ENCODE peak calls at places on chromosomes 13 and 19, in six cellular contexts. I is right lobe of liver; Y is mesothelial cell of epicardium; E is Peyer's patch; Q is CD8-positive, alpha-beta T cell; A is mucosa of descending colon. F is an unnamed sample.

GRCh38 chr13:48602296-48603040 is 51.3 kb upstream of the CYSLTR2 start:
- DNase-seq in I (no peak), Y (no peak), E (no peak), Q (peak; percentile 7), A (no peak), F (no peak)

GRCh38 chr19:22261596-22261995 is 24.6 kb upstream of the ZNF729 start:
- DNase-seq in I (no peak), Y (no peak), E (no peak), Q (no peak), A (no peak), F (no peak)

GRCh38 chr19:33616857-33617256 is 4.9 kb upstream of the CHST8 start:
- DNase-seq in I (no peak), Y (no peak), E (no peak), Q (no peak), A (no peak), F (no peak)

GRCh38 chr13:77034883-77035282 is 7.9 kb upstream of the FBXL3 start:
- DNase-seq in I (no peak), Y (no peak), E (no peak), Q (no peak), A (no peak), F (no peak)

GRCh38 chr13:71285700-71286099 is 581.3 kb downstream of the DACH1 start:
- DNase-seq in I (no peak), Y (no peak), E (no peak), Q (no peak), A (no peak), F (no peak)

GRCh38 chr13:26465514-26465913 is 92.0 kb upstream of the WASF3 start:
- DNase-seq in I (no peak), Y (no peak), E (no peak), Q (no peak), A (no peak), F (no peak)

GRCh38 chr19:23778566-23778965 is 19.9 kb upstream of the ZNF681 start:
- DNase-seq in I (no peak), Y (no peak), E (no peak), Q (no peak), A (no peak), F (no peak)

GRCh38 chr19:50492303-50493052 is 15.8 kb upstream of the GARIN5A start:
- DNase-seq in I (peak; percentile 40), Y (no peak), E (no peak), Q (no peak), A (peak; percentile 33), F (no peak)

GRCh38 chr13:98847780-98848179 is 95.3 kb upstream of the SLC15A1 start:
- DNase-seq in I (no peak), Y (no peak), E (no peak), Q (no peak), A (no peak), F (no peak)

GRCh38 chr19:43765109-43765876 is 10.5 kb upstream of the SMG9 start:
- DNase-seq in I (peak; percentile 37), Y (no peak), E (peak; percentile 85), Q (peak; percentile 71), A (peak; percentile 66), F (no peak)

GRCh38 chr13:94435604-94436226 is 43.8 kb downstream of the DCT start:
- DNase-seq in I (no peak), Y (no peak), E (no peak), Q (no peak), A (no peak), F (no peak)

GRCh38 chr19:34979819-34980640 is 16.0 kb upstream of the ZNF792 start:
- DNase-seq in I (peak; percentile 19), Y (no peak), E (no peak), Q (no peak), A (no peak), F (no peak)

GRCh38 chr13:104769520-104769919 is 1703.3 kb upstream of the SLC10A2 start:
- DNase-seq in I (no peak), Y (no peak), E (no peak), Q (no peak), A (no peak), F (no peak)

GRCh38 chr19:23415561-23416191 is 20.4 kb upstream of the ZNF91 start:
- DNase-seq in I (no peak), Y (no peak), E (peak; percentile 82), Q (no peak), A (peak; percentile 86), F (no peak)

GRCh38 chr13:112711528-112712265 is 21.9 kb downstream of the ATP11A start:
- DNase-seq in I (peak; percentile 84), Y (peak; percentile 31), E (peak; percentile 92), Q (no peak), A (peak; percentile 60), F (no peak)

GRCh38 chr19:35739275-35740107 is 2.8 kb downstream of the IGFLR1 start:
- DNase-seq in I (no peak), Y (no peak), E (no peak), Q (no peak), A (no peak), F (no peak)

GRCh38 chr19:34990578-34991192 is 9.4 kb upstream of the GRAMD1A start:
- DNase-seq in I (peak; percentile 7), Y (no peak), E (no peak), Q (no peak), A (no peak), F (no peak)

GRCh38 chr13:21979156-21979819 is 308.4 kb downstream of the FGF9 start:
- DNase-seq in I (no peak), Y (no peak), E (no peak), Q (no peak), A (no peak), F (no peak)

GRCh38 chr13:27110056-27110746 is 61.4 kb downstream of the USP12 start:
- DNase-seq in I (no peak), Y (no peak), E (no peak), Q (no peak), A (no peak), F (no peak)

GRCh38 chr19:17772172-17772571 is 20.9 kb downstream of the FCHO1 start:
- DNase-seq in I (no peak), Y (no peak), E (no peak), Q (no peak), A (no peak), F (no peak)

GRCh38 chr13:51341232-51341631 is 1.7 kb downstream of the SERPINE3 start:
- DNase-seq in I (no peak), Y (no peak), E (no peak), Q (no peak), A (no peak), F (no peak)
- TF ChIP-seq CTCF in I (no peak), Y (no peak), E (no peak), Q (no peak), A (no peak), F (no peak)

GRCh38 chr13:30800107-30800506 is 64.8 kb downstream of the ALOX5AP start:
- DNase-seq in I (no peak), Y (no peak), E (no peak), Q (no peak), A (no peak), F (no peak)

GRCh38 chr13:30797847-30798246 is 62.5 kb downstream of the ALOX5AP start:
- DNase-seq in I (no peak), Y (no peak), E (no peak), Q (no peak), A (no peak), F (no peak)

GRCh38 chr13:30796833-30797601 is 61.7 kb downstream of the ALOX5AP start:
- DNase-seq in I (no peak), Y (no peak), E (no peak), Q (no peak), A (no peak), F (no peak)

GRCh38 chr13:30798776-30799625 is 63.7 kb downstream of the ALOX5AP start:
- DNase-seq in I (no peak), Y (no peak), E (no peak), Q (no peak), A (no peak), F (no peak)

GRCh38 chr13:30796132-30796832 is 60.9 kb downstream of the ALOX5AP start:
- DNase-seq in I (no peak), Y (no peak), E (no peak), Q (no peak), A (no peak), F (no peak)
- TF ChIP-seq CTCF in I (no peak), Y (no peak), E (no peak), Q (no peak), A (no peak), F (no peak)

DNA sequence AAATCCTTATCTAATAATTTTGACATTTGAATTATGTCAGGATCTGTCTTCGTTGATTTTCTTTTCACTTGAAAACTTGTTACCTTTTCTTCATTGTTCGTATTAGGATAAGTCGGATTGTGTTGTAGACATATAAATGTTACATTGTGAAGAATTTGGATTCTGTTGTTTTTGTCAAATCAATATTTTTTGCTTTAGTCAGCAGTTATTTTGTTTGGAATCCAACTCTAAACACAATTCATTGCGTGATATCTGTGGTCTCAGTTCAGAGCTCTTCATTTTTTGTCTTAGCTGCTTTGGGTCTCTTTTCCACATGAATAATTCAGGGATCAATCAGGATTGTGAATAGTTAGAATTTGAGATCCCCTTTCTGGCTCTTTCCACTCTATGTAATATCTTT is 2494.1 kb upstream of the PCDH20 start:
- DNase-seq in I (no peak), Y (no peak), E (no peak), Q (no peak), A (no peak), F (no peak)
- TF ChIP-seq CTCF in I (no peak), Y (no peak), E (no peak), Q (no peak), A (no peak), F (no peak)

GRCh38 chr19:10858204-10858828 is 10.1 kb downstream of the C19orf38 start:
- DNase-seq in I (no peak), Y (no peak), E (no peak), Q (no peak), A (no peak), F (peak; percentile 34)
- TF ChIP-seq CTCF in I (peak; percentile 17), Y (peak; percentile 77), E (peak; percentile 25), Q (peak; percentile 61), A (no peak), F (peak; percentile 63)

DNA sequence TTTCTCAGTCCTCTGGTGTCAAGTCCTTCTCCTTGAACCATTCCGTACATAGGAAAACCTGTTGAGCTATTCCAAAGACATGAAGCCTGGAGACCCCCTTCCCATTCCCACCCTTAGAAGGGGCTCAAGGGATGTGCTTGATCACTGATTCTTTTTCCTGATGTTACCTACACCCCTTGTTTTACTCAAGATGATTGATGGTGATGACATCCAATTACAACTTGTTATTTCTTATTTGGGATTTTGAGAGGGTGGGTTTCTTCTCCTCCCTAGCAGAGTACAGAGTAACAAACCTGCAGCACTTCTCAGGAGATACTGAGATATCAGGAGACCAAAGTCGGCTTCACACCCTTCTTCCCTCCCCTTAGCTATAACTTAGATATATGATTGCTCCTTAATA is 6.7 kb upstream of the RPS19 start:
- DNase-seq in I (no peak), Y (no peak), E (no peak), Q (no peak), A (no peak), F (no peak)
- TF ChIP-seq CTCF in I (no peak), Y (no peak), E (no peak), Q (no peak), A (no peak), F (no peak)

GRCh38 chr19:56611288-56611687 is 16.2 kb downstream of the ZNF71 start:
- DNase-seq in I (no peak), Y (no peak), E (no peak), Q (no peak), A (no peak), F (no peak)
- TF ChIP-seq CTCF in I (no peak), Y (no peak), E (no peak), Q (no peak), A (no peak), F (no peak)

GRCh38 chr13:79406597-79406908 is 498 bp upstream of the RBM26 start:
- DNase-seq in I (no peak), Y (no peak), E (no peak), Q (no peak), A (no peak), F (no peak)
- TF ChIP-seq CTCF in I (no peak), Y (no peak), E (no peak), Q (no peak), A (no peak), F (no peak)

GRCh38 chr13:108609353-108609752 is 20.1 kb upstream of the MYO16 start:
- DNase-seq in I (no peak), Y (no peak), E (no peak), Q (no peak), A (no peak), F (no peak)
- TF ChIP-seq CTCF in I (peak; percentile 27), Y (peak; percentile 67), E (no peak), Q (no peak), A (no peak), F (no peak)

F was measured in natural killer cell.